ENCODE peak calls at places on chromosomes 13 and 19, in seven cellular contexts. Z is CD8-positive, alpha-beta T cell; R is mammary epithelial cell; K is tibial artery; Y is aorta; L is adrenal gland; Q is AG04450. N is an unnamed sample.

GRCh38 chr13:102847272-102848234 is 1.7 kb downstream of the ERCC5 start:
- DNase-seq in Z (no peak), R (peak; percentile 13), K (no peak), Y (no peak), L (peak; percentile 32), Q (no peak), N (peak; percentile 58)

GRCh38 chr19:58468216-58468839 is 1.4 kb downstream of the ZNF324 start:
- DNase-seq in Z (no peak), R (peak; percentile 54), K (no peak), Y (no peak), L (no peak), Q (no peak), N (no peak)

GRCh38 chr13:89380101-89380500 is 1708.9 kb downstream of the SLITRK5 start:
- DNase-seq in Z (no peak), R (peak; percentile 42), K (no peak), Y (no peak), L (no peak), Q (no peak), N (no peak)

GRCh38 chr19:52725528-52725961 is 9.3 kb downstream of the ZNF611 start:
- DNase-seq in Z (no peak), R (no peak), K (no peak), Y (no peak), L (no peak), Q (no peak), N (no peak)

GRCh38 chr19:19487077-19488040 is 28.0 kb downstream of the TSSK6 start:
- DNase-seq in Z (no peak), R (no peak), K (no peak), Y (no peak), L (no peak), Q (no peak), N (peak; percentile 4)

GRCh38 chr19:1445185-1445931 is 4.6 kb upstream of the APC2 start:
- DNase-seq in Z (peak; percentile 73), R (peak; percentile 49), K (peak; percentile 41), Y (peak; percentile 78), L (peak; percentile 62), Q (no peak), N (peak; percentile 72)

GRCh38 chr13:65677906-65678305 is 1552.2 kb downstream of the PCDH9 start:
- DNase-seq in Z (no peak), R (no peak), K (no peak), Y (no peak), L (no peak), Q (no peak), N (no peak)

GRCh38 chr19:53868091-53868891 is 608 bp downstream of the MYADM start:
- DNase-seq in Z (no peak), R (peak; percentile 37), K (peak; percentile 60), Y (peak; percentile 76), L (peak; percentile 34), Q (no peak), N (peak; percentile 39)

GRCh38 chr19:1094655-1094977 is 559 bp downstream of the POLR2E start:
- DNase-seq in Z (no peak), R (no peak), K (no peak), Y (no peak), L (no peak), Q (no peak), N (no peak)

GRCh38 chr13:112963641-112964040 is 5.4 kb upstream of the MCF2L start:
- DNase-seq in Z (no peak), R (no peak), K (no peak), Y (no peak), L (no peak), Q (no peak), N (no peak)
- H3K27me3 ChIP-seq in Z (no peaks in the 10 kb centered on the region), R (peaks cover 5% of the 10 kb centered on the region), K (no peaks in the 10 kb centered on the region), Y (no peaks in the 10 kb centered on the region), L (peaks cover 3% of the 10 kb centered on the region), Q (peaks cover 46% of the 10 kb centered on the region), N (no peaks in the 10 kb centered on the region)

GRCh38 chr19:8900421-8900820 is 68.2 kb downstream of the MBD3L1 start:
- DNase-seq in Z (no peak), R (no peak), K (no peak), Y (no peak), L (no peak), Q (no peak), N (no peak)
- H3K9me3 ChIP-seq in Z (no peaks in the 10 kb centered on the region), R (peaks cover 27% of the 10 kb centered on the region), K (no peaks in the 10 kb centered on the region), Y (no peaks in the 10 kb centered on the region), L (no peaks in the 10 kb centered on the region), Q (peaks cover 46% of the 10 kb centered on the region), N (no peaks in the 10 kb centered on the region)

DNA sequence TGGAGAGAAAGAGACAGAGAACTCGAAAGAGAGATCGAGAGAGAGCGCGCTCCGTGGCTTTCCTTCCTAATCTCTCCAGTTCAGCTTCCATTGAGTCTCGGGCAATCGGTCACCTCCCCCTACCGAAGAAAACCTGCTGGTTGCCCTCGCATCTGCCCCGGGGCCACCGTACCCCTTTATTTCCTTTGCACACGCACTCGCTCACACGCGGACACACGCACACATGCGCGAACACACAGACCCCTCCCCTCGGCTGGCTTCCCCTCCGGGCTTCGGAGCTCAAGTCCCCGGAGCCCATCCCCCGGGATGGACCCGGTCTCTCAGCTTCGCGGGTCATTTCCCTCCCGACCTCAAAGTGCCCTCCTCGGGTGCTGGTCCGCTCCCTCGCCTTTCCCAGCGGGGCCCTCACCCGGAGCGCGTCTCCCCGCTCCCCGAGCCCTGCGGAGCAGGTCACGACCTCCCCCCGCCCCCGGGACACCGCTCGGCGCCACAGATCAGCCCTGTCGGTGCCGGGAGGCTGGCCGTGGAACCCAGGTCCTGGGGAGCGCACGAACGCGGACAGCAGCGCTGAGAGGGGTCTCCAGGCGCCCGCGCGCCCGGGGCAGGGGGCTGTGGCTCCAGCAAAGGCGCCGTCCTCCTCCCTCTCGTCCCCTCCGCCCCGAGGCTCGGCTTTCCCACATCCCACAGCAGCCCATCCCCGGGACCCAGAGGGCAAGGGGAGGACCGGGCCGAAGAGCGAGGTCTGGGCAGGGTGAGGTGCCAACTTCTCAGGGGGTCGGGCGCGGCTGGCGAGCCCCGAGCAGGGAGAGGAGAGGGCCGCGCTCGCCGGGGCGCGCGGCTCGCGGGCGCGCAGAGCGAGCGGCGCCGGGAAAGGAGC is 1.8 kb downstream of the DACH1 start:
- DNase-seq in Z (no peak), R (peak; percentile 1), K (no peak), Y (peak; percentile 46), L (no peak), Q (no peak), N (peak; percentile 11)
- H3K27me3 ChIP-seq in Z (no peaks in the 10 kb centered on the region), R (peaks cover 38% of the 10 kb centered on the region), K (no peaks in the 10 kb centered on the region), Y (no peaks in the 10 kb centered on the region), L (peaks cover 9% of the 10 kb centered on the region), Q (peaks cover 28% of the 10 kb centered on the region), N (no peaks in the 10 kb centered on the region)

GRCh38 chr19:34588846-34589245 is 88.1 kb downstream of the SCGB2B2 start:
- DNase-seq in Z (no peak), R (no peak), K (no peak), Y (no peak), L (no peak), Q (no peak), N (no peak)

GRCh38 chr19:34595683-34596082 is 81.3 kb downstream of the SCGB2B2 start:
- DNase-seq in Z (no peak), R (no peak), K (no peak), Y (no peak), L (no peak), Q (no peak), N (no peak)

GRCh38 chr19:34590228-34590627 is 86.7 kb downstream of the SCGB2B2 start:
- DNase-seq in Z (no peak), R (no peak), K (no peak), Y (no peak), L (no peak), Q (no peak), N (no peak)

GRCh38 chr19:34588249-34588648 is 88.7 kb downstream of the SCGB2B2 start:
- DNase-seq in Z (no peak), R (peak; percentile 22), K (no peak), Y (no peak), L (no peak), Q (no peak), N (no peak)

DNA sequence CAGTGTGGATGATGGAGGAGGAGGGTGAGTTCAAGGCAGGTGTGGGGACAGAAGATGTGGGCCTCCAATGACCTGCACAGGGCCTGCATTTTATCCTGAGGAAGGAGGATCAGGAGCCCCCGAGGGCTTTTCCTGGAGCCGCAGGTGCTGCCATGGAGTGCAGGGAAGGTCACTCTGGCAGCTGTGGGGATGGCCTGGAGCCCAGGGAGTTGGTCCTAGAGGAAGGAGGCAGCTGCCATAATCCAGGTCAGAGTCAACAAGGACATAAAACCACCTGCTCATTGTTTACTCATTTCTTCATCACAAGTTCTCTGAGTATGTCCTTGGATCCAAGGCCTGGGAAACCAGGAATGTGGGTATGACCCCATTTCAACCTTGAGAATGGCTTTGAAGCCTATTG is 87.2 kb downstream of the SCGB2B2 start:
- DNase-seq in Z (no peak), R (no peak), K (no peak), Y (no peak), L (no peak), Q (no peak), N (no peak)
- H3K9me3 ChIP-seq in Z (no peaks in the 10 kb centered on the region), R (no peaks in the 10 kb centered on the region), K (peaks cover 36% of the 10 kb centered on the region), Y (peaks cover 12% of the 10 kb centered on the region), L (no peaks in the 10 kb centered on the region), Q (no peaks in the 10 kb centered on the region), N (no peaks in the 10 kb centered on the region)

GRCh38 chr13:27821566-27821965 is 29.3 kb downstream of the GSX1 start:
- DNase-seq in Z (no peak), R (peak; percentile 27), K (no peak), Y (no peak), L (no peak), Q (no peak), N (no peak)

GRCh38 chr13:27822258-27822872 is 30.1 kb downstream of the GSX1 start:
- DNase-seq in Z (no peak), R (peak; percentile 28), K (no peak), Y (no peak), L (no peak), Q (no peak), N (no peak)

GRCh38 chr13:27824121-27824520 is 31.8 kb downstream of the GSX1 start:
- DNase-seq in Z (no peak), R (no peak), K (no peak), Y (no peak), L (no peak), Q (no peak), N (no peak)

GRCh38 chr13:27822873-27823311 is 30.6 kb downstream of the GSX1 start:
- DNase-seq in Z (no peak), R (peak; percentile 30), K (no peak), Y (no peak), L (no peak), Q (no peak), N (no peak)

GRCh38 chr13:27820524-27821482 is 28.5 kb downstream of the GSX1 start:
- DNase-seq in Z (no peak), R (peak; percentile 20), K (no peak), Y (no peak), L (no peak), Q (no peak), N (no peak)
- H3K27me3 ChIP-seq in Z (no peaks in the 10 kb centered on the region), R (peaks cover 17% of the 10 kb centered on the region), K (no peaks in the 10 kb centered on the region), Y (no peaks in the 10 kb centered on the region), L (peaks cover 50% of the 10 kb centered on the region), Q (peaks cover 33% of the 10 kb centered on the region), N (peaks cover 26% of the 10 kb centered on the region)

DNA sequence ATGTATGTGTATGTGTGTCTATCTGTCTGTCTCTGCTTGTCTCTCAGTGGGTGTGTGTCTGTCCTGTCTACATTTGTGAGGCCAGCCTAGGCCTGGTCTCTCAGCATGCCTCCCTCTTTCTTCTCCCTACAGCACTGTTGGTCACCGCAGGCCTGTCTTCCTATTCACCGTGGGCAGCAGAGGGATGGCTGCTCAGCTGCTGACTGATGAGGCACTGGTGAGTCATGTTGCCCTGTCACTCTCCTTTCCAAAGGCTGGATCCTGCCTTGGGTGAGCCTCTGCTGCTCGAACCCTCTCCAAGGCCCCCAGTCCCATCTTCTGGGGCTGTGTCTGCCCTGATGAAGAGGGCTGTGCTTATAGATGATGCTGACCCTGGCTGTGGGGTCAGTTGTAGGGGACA is 6.3 kb downstream of the ZNF71 start:
- DNase-seq in Z (no peak), R (peak; percentile 14), K (no peak), Y (no peak), L (no peak), Q (no peak), N (no peak)
- H3K9me3 ChIP-seq in Z (peaks cover 31% of the 10 kb centered on the region), R (peaks cover 12% of the 10 kb centered on the region), K (peaks cover 55% of the 10 kb centered on the region), Y (peaks cover 29% of the 10 kb centered on the region), L (no peaks in the 10 kb centered on the region), Q (peaks cover 56% of the 10 kb centered on the region), N (peaks cover 11% of the 10 kb centered on the region)

GRCh38 chr19:9962623-9963290 is 26.4 kb upstream of the OLFM2 start:
- DNase-seq in Z (no peak), R (no peak), K (no peak), Y (no peak), L (no peak), Q (no peak), N (no peak)
- H3K27me3 ChIP-seq in Z (peaks cover 7% of the 10 kb centered on the region), R (no peaks in the 10 kb centered on the region), K (no peaks in the 10 kb centered on the region), Y (no peaks in the 10 kb centered on the region), L (no peaks in the 10 kb centered on the region), Q (no peaks in the 10 kb centered on the region), N (no peaks in the 10 kb centered on the region)